ENCODE peak calls at places on chromosomes 13 and 19, in six cellular contexts. H is HT-29; I is stimulated activated CD8-positive, alpha-beta memory T cell treated with anti-CD3 and anti-CD28 coated beads, Interleukin-15, amount 100 ng/mL, for 1 hour; G is brain microvascular endothelial cell; P is omental fat pad; L is iris pigment epithelial cell. K is an unnamed sample.

GRCh38 chr19:5926641-5927438 is 12.8 kb downstream of the CAPS start:
- DNase-seq in G (peak), P (no peak), H (no peak), I (no peak), L (peak), K (no peak)

GRCh38 chr13:105333416-105333815 is 1202.0 kb downstream of the EFNB2 start:
- DNase-seq in H (no peak), L (peak), G (peak), P (no peak), I (no peak), K (no peak)

GRCh38 chr13:84574851-84575250 is 692.6 kb upstream of the SLITRK1 start:
- DNase-seq in I (no peak), H (peak), G (peak), L (peak), P (no peak), K (no peak)

GRCh38 chr13:34671136-34671535 is 270.9 kb upstream of the NBEA start:
- DNase-seq in L (no peak), I (no peak), G (no peak), P (no peak), H (no peak), K (no peak)

GRCh38 chr13:79423801-79424642 is 18.0 kb upstream of the RBM26 start:
- DNase-seq in P (no peak), H (peak), I (no peak), G (no peak), L (peak), K (no peak)

GRCh38 chr13:29892149-29892548 is 41.7 kb upstream of the UBL3 start:
- DNase-seq in H (no peak), P (no peak), I (no peak), L (no peak), G (no peak), K (no peak)

GRCh38 chr19:32824136-32824835 is 45.3 kb downstream of the SLC7A9 start:
- DNase-seq in L (no peak), I (no peak), P (no peak), H (no peak), G (no peak), K (no peak)

GRCh38 chr13:45604892-45605291 is 10.6 kb downstream of the ERICH6B start:
- DNase-seq in G (no peak), I (no peak), P (no peak), H (no peak), L (no peak), K (no peak)

GRCh38 chr13:34070006-34070405 is 252.1 kb downstream of the RFC3 start:
- DNase-seq in I (no peak), P (no peak), G (no peak), H (no peak), L (peak), K (no peak)

GRCh38 chr19:15123900-15124299 is 16.7 kb downstream of the SYDE1 start:
- DNase-seq in P (no peak), L (no peak), H (no peak), I (no peak), G (no peak), K (no peak)

GRCh38 chr19:840519-841206 is at the start of gene PRTN3:
- DNase-seq in L (no peak), G (no peak), H (no peak), I (no peak), P (no peak), K (no peak)

GRCh38 chr13:33931397-33931987 is 113.5 kb downstream of the RFC3 start:
- DNase-seq in H (peak), G (peak), L (peak), P (no peak), I (no peak), K (no peak)

K was measured in thoracic aorta.